ENCODE peak calls at places on chromosomes 7 and 10, in nine cellular contexts. T is RWPE1; E is endothelial cell; B is tibial nerve; I is activated naive CD8-positive, alpha-beta T cell treated with anti-CD3 and anti-CD28 coated beads, Interleukin-2, amount 50 U/mL, for 24 hours; P is fibroblast of mammary gland; L is NCI-H774; V is activated CD4-positive, alpha-beta T cell treated with anti-CD3 and anti-CD28 coated beads, Interleukin-2, amount 50 U/mL, for 48 hours; W is T-cell. G is an unnamed sample.

GRCh38 chr10:77667426-77668324 is 30.1 kb upstream of the KCNMA1 start:
- DNase-seq in W (no peak), E (no peak), V (no peak), L (no peak), B (no peak), I (no peak), T (no peak), P (no peak), G (peak; percentile 5)

GRCh38 chr7:69748530-69748929 is 150.3 kb downstream of the AUTS2 start:
- DNase-seq in B (no peak), W (no peak), L (no peak), P (peak; percentile 39), E (no peak), V (no peak), T (no peak), I (no peak), G (no peak)

GRCh38 chr10:119333146-119333792 is 125.9 kb downstream of the GRK5 start:
- DNase-seq in L (no peak), E (no peak), T (no peak), B (no peak), I (peak; percentile 61), V (peak; percentile 64), P (peak; percentile 52), W (no peak), G (no peak)

GRCh38 chr7:45663167-45663921 is 89.2 kb downstream of the ADCY1 start:
- DNase-seq in T (peak; percentile 30), P (peak; percentile 27), I (peak; percentile 31), E (peak; percentile 58), W (no peak), B (no peak), L (no peak), V (peak; percentile 40), G (no peak)

GRCh38 chr7:29350351-29350750 is 155.8 kb downstream of the CHN2 start:
- DNase-seq in B (no peak), T (no peak), W (no peak), E (no peak), L (peak; percentile 20), P (no peak), V (no peak), I (no peak), G (no peak)

GRCh38 chr10:97931041-97931440 is 81.4 kb downstream of the GOLGA7B start:
- DNase-seq in P (no peak), E (no peak), W (no peak), L (no peak), I (no peak), B (no peak), V (no peak), T (no peak), G (no peak)

GRCh38 chr10:44801383-44802327 is 109.5 kb upstream of the TMEM72 start:
- DNase-seq in W (no peak), P (peak; percentile 90), T (peak; percentile 44), V (no peak), L (peak; percentile 90), B (peak; percentile 51), I (no peak), E (no peak), G (peak; percentile 95)

GRCh38 chr10:126459032-126459831 is 71.0 kb upstream of the ADAM12 start:
- DNase-seq in P (peak; percentile 99), W (no peak), I (no peak), E (no peak), B (no peak), V (no peak), L (no peak), T (no peak), G (peak; percentile 90)